ENCODE peak calls at places on chromosome 12, in four cellular contexts. D is mesendoderm, Y is A549, U is GM23248. K is an unnamed sample.
A peak's percentile ranks its signal among the peaks of the same experiment; 100 is the strongest.

GRCh38 chr12:3367750-3368444 is 123.1 kb upstream of the PRMT8 start:
- DNase-seq in D (no peak), Y (no peak), U (no peak), K (no peak)

GRCh38 chr12:93509506-93509905 is 42.2 kb downstream of the MRPL42 start:
- DNase-seq in D (no peak), Y (no peak), U (no peak), K (no peak)

GRCh38 chr12:67442347-67442841 is 173.2 kb downstream of the CAND1 start:
- DNase-seq in D (no peak), Y (no peak), U (no peak), K (no peak)

GRCh38 chr12:111161898-111162297 is 207.0 kb downstream of the PHETA1 start:
- DNase-seq in D (no peak), Y (no peak), U (no peak), K (no peak)

GRCh38 chr12:120276734-120277133 is 11.2 kb upstream of the PXN start:
- DNase-seq in D (no peak), Y (no peak), U (peak; percentile 51), K (no peak)

GRCh38 chr12:62713190-62713589 is 221.8 kb downstream of the PPM1H start:
- DNase-seq in D (no peak), Y (no peak), U (no peak), K (no peak)

GRCh38 chr12:108337235-108338223 is 1.6 kb downstream of the CMKLR1 start:
- DNase-seq in D (peak; percentile 85), Y (peak; percentile 60), U (peak; percentile 63), K (no peak)

GRCh38 chr12:78115889-78116288 is 285.2 kb downstream of the NAV3 start:
- DNase-seq in D (no peak), Y (no peak), U (no peak), K (no peak)

GRCh38 chr12:96233941-96234461 is 39.8 kb downstream of the ELK3 start:
- DNase-seq in D (no peak), Y (no peak), U (peak; percentile 99), K (no peak)

GRCh38 chr12:101935769-101936741 is 58.7 kb downstream of the DRAM1 start:
- DNase-seq in D (peak; percentile 86), Y (no peak), U (peak; percentile 97), K (peak; percentile 60)

GRCh38 chr12:123150804-123151678 is at the start of gene PITPNM2:
- DNase-seq in D (peak; percentile 58), Y (peak; percentile 57), U (peak; percentile 91), K (no peak)

GRCh38 chr12:11711675-11712327 is 62.3 kb downstream of the ETV6 start:
- DNase-seq in D (no peak), Y (no peak), U (peak; percentile 79), K (no peak)

GRCh38 chr12:109069307-109070231 is 17.2 kb downstream of the USP30 start:
- DNase-seq in D (peak; percentile 86), Y (no peak), U (no peak), K (no peak)

GRCh38 chr12:26396402-26396801 is 201.0 kb downstream of the SSPN start:
- DNase-seq in D (no peak), Y (no peak), U (no peak), K (no peak)

GRCh38 chr12:62922539-62922938 is 12.4 kb downstream of the PPM1H start:
- DNase-seq in D (no peak), Y (no peak), U (no peak), K (no peak)

GRCh38 chr12:102911320-102911719 is 5.7 kb downstream of the PAH start:
- DNase-seq in D (no peak), Y (no peak), U (no peak), K (no peak)

GRCh38 chr12:59010948-59011347 is 90.6 kb upstream of the LRIG3 start:
- DNase-seq in D (no peak), Y (no peak), U (no peak), K (no peak)

GRCh38 chr12:113207621-113208040 is 13.6 kb upstream of the TPCN1 start:
- DNase-seq in D (no peak), Y (no peak), U (no peak), K (no peak)

GRCh38 chr12:26274441-26275312 is 79.3 kb downstream of the SSPN start:
- DNase-seq in D (peak; percentile 96), Y (peak; percentile 91), U (peak; percentile 99), K (peak; percentile 87)

GRCh38 chr12:55717397-55718007 is 1.7 kb downstream of the BLOC1S1 start:
- DNase-seq in D (peak; percentile 74), Y (no peak), U (peak; percentile 74), K (no peak)

GRCh38 chr12:25970916-25971674 is 12.6 kb downstream of the RASSF8 start:
- DNase-seq in D (no peak), Y (no peak), U (peak; percentile 60), K (no peak)

GRCh38 chr12:92259291-92259690 is 113.6 kb upstream of the BTG1 start:
- DNase-seq in D (no peak), Y (no peak), U (no peak), K (no peak)

GRCh38 chr12:29164477-29165163 is 15.5 kb downstream of the FAR2 start:
- DNase-seq in D (peak; percentile 51), Y (no peak), U (peak; percentile 86), K (peak; percentile 1)

GRCh38 chr12:27965966-27966365 is 6.6 kb downstream of the PTHLH start:
- DNase-seq in D (no peak), Y (no peak), U (peak; percentile 83), K (no peak)

GRCh38 chr12:3090238-3091029 is 13.3 kb downstream of the TSPAN9 start:
- DNase-seq in D (no peak), Y (no peak), U (no peak), K (no peak)

GRCh38 chr12:77648716-77649115 is 182.0 kb upstream of the NAV3 start:
- DNase-seq in D (no peak), Y (no peak), U (peak; percentile 7), K (no peak)

GRCh38 chr12:42945927-42946326 is 356.4 kb upstream of the PRICKLE1 start:
- DNase-seq in D (no peak), Y (no peak), U (no peak), K (no peak)

GRCh38 chr12:110080410-110080809 is 32.1 kb upstream of the C12orf76 start:
- DNase-seq in D (no peak), Y (no peak), U (no peak), K (no peak)

GRCh38 chr12:68331500-68331868 is 678 bp downstream of the MDM1 start:
- DNase-seq in D (peak; percentile 18), Y (no peak), U (no peak), K (no peak)

GRCh38 chr12:3097836-3098235 is 20.7 kb downstream of the TSPAN9 start:
- DNase-seq in D (no peak), Y (no peak), U (no peak), K (no peak)

GRCh38 chr12:20415641-20416040 is 47.3 kb downstream of the PDE3A start:
- DNase-seq in D (no peak), Y (no peak), U (no peak), K (no peak)

GRCh38 chr12:109763201-109763841 is 49.7 kb downstream of the FAM222A start:
- DNase-seq in D (peak; percentile 56), Y (no peak), U (peak; percentile 72), K (peak; percentile 54)

GRCh38 chr12:13581031-13581430 is 384.5 kb downstream of the EMP1 start:
- DNase-seq in D (no peak), Y (no peak), U (no peak), K (no peak)

GRCh38 chr12:59191372-59191771 is 271.1 kb upstream of the LRIG3 start:
- DNase-seq in D (no peak), Y (no peak), U (no peak), K (no peak)

GRCh38 chr12:106487664-106488063 is 95.1 kb upstream of the RFX4 start:
- DNase-seq in D (peak; percentile 70), Y (no peak), U (no peak), K (no peak)

GRCh38 chr12:10395390-10395998 is 5.7 kb upstream of the KLRK1 start:
- DNase-seq in D (peak; percentile 78), Y (peak; percentile 38), U (peak; percentile 52), K (peak; percentile 35)

DNA sequence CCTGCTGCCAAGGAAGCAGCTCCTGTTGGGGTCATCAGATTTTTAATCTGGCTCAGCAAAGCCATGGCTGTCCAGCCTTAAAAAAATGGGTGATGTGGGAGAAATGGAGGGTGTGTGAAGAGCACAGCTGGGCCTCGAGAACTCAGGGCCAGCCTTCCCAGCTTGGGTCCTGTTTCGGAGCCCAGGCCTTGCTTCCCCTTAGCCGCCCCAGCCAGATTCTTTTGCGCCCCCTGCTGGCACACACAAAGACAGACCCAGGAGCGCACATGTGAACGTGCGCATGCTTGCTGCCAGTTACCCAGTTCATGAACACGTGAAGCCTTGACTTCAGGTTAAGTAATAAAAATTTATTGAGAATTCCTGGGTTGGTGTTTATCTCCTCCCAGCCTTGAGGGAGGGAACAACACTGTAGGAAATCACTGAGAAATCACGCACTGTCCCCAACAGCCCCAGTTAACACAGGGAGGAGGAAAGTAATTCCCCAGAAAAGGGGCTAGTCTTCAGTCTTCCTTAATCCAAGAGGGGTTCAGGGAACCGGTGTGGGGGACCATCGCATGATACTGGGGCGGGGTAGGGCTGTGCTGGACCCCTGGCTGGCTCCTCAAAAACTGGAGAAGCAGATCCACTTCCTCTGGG is 5.3 kb downstream of the PHB2 start:
- DNase-seq in D (peak; percentile 94), Y (peak; percentile 92), U (peak; percentile 89), K (no peak)
- H3K4me2 ChIP-seq in D (peak overlapping the region; percentile 57), Y (peak overlapping the region; percentile 14), U (no peak overlapping the region), K (peak overlapping the region; percentile 93)

GRCh38 chr12:6310771-6311610 is 509 bp downstream of the PLEKHG6 start:
- DNase-seq in D (peak; percentile 75), Y (no peak), U (no peak), K (no peak)
- H3K4me2 ChIP-seq in D (peak overlapping the region; percentile 49), Y (peak overlapping the region; percentile 65), U (no peak overlapping the region), K (peak overlapping the region; percentile 67)

DNA sequence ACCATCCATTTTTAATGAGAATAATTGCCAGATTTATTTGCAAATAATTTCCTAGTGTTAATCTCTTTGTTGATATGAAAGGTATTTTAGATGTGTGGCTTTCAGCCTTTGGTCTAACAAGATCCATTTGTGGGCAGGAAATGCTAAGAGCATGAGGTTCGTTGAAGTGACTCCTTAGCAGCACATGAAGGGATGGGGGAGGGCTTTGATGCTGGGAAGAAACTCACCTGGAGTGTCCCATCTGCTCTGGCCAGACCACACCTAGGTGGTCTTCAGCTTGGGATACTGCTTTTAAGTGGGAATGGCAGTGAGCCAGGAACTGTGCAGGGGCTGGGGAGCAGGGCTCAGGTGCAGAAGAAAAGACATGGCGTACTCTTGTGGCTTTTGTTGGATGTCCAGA is 13.6 kb downstream of the SFSWAP start:
- DNase-seq in D (peak; percentile 40), Y (no peak), U (peak; percentile 30), K (no peak)
- H3K4me2 ChIP-seq in D (no peak overlapping the region), Y (no peak overlapping the region), U (no peak overlapping the region), K (no peak overlapping the region)

GRCh38 chr12:6424008-6424347 is 20.8 kb upstream of the CD27 start:
- DNase-seq in D (no peak), Y (no peak), U (no peak), K (no peak)

GRCh38 chr12:6426882-6427671 is 17.7 kb upstream of the CD27 start:
- DNase-seq in D (no peak), Y (no peak), U (no peak), K (no peak)

GRCh38 chr12:6423267-6424007 is 21.3 kb upstream of the CD27 start:
- DNase-seq in D (peak; percentile 93), Y (peak; percentile 87), U (peak; percentile 98), K (peak; percentile 48)

GRCh38 chr12:6425588-6426531 is 18.9 kb upstream of the CD27 start:
- DNase-seq in D (no peak), Y (no peak), U (no peak), K (no peak)

DNA sequence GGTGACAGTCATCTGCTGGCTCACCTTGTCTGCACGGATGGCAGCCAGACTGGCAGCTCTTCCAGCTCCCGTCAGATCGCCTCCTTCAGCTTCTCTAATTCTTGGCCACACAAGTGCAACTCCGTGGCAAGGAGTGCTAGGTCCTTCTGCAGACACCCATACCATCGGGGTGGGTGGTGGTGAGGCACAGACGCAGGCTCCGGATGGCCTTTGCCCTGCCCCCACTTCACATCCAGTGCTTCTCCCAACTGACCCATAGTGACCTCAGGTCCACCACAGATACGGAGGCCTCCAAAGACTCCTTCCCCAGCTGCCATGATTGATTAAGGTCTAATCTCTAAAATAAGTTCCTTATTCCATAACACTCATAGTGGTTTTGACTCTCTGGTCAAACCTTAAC is 19.9 kb upstream of the CD27 start:
- DNase-seq in D (no peak), Y (no peak), U (no peak), K (no peak)
- H3K4me2 ChIP-seq in D (no peak overlapping the region), Y (no peak overlapping the region), U (no peak overlapping the region), K (no peak overlapping the region)